ENCODE peak calls at places on chromosomes 6 and 20, in five cellular contexts. One of them, this sample, is unnamed.

GRCh38 chr20:49846206-49846807 is 33.7 kb downstream of the SLC9A8 start:
- DNase-seq in mammary epithelial cell: peak
- DNase-seq in GM23248: peak
- DNase-seq in H9: no peak
- DNase-seq in neural progenitor cell: peak
- DNase-seq in this sample: peak

GRCh38 chr6:41744236-41744787 is 2.9 kb downstream of the PGC start:
- DNase-seq in mammary epithelial cell: no peak
- DNase-seq in GM23248: no peak
- DNase-seq in H9: no peak
- DNase-seq in neural progenitor cell: no peak
- DNase-seq in this sample: no peak

GRCh38 chr6:122151768-122152167 is 247.7 kb upstream of the HSF2 start:
- DNase-seq in mammary epithelial cell: no peak
- DNase-seq in GM23248: no peak
- DNase-seq in H9: no peak
- DNase-seq in neural progenitor cell: no peak
- DNase-seq in this sample: no peak

GRCh38 chr6:73710470-73710869 is 14.5 kb downstream of the CD109 start:
- DNase-seq in mammary epithelial cell: peak
- DNase-seq in GM23248: peak
- DNase-seq in H9: no peak
- DNase-seq in neural progenitor cell: no peak
- DNase-seq in this sample: no peak

GRCh38 chr6:2931970-2932748 is 29.1 kb upstream of the SERPINB9 start:
- DNase-seq in mammary epithelial cell: peak
- DNase-seq in GM23248: peak
- DNase-seq in H9: peak
- DNase-seq in neural progenitor cell: peak
- DNase-seq in this sample: peak

GRCh38 chr20:53810661-53811355 is 217.2 kb upstream of the ZNF217 start:
- DNase-seq in mammary epithelial cell: no peak
- DNase-seq in GM23248: no peak
- DNase-seq in H9: no peak
- DNase-seq in neural progenitor cell: no peak
- DNase-seq in this sample: no peak

GRCh38 chr20:62824476-62825287 is 7.8 kb downstream of the COL9A3 start:
- DNase-seq in mammary epithelial cell: no peak
- DNase-seq in GM23248: peak
- DNase-seq in H9: peak
- DNase-seq in neural progenitor cell: peak
- DNase-seq in this sample: peak

GRCh38 chr6:29631860-29632731 is 887 bp downstream of the GABBR1 start:
- DNase-seq in mammary epithelial cell: peak
- DNase-seq in GM23248: peak
- DNase-seq in H9: peak
- DNase-seq in neural progenitor cell: peak
- DNase-seq in this sample: peak

GRCh38 chr6:113634352-113635163 is 222.6 kb upstream of the MARCKS start:
- DNase-seq in mammary epithelial cell: peak
- DNase-seq in GM23248: peak
- DNase-seq in H9: no peak
- DNase-seq in neural progenitor cell: no peak
- DNase-seq in this sample: no peak

GRCh38 chr20:59724457-59725366 is 120.4 kb downstream of the PHACTR3 start:
- DNase-seq in mammary epithelial cell: no peak
- DNase-seq in GM23248: no peak
- DNase-seq in H9: no peak
- DNase-seq in neural progenitor cell: no peak
- DNase-seq in this sample: no peak

GRCh38 chr6:25193147-25193864 is 85.9 kb upstream of the CARMIL1 start:
- DNase-seq in mammary epithelial cell: peak
- DNase-seq in GM23248: peak
- DNase-seq in H9: no peak
- DNase-seq in neural progenitor cell: no peak
- DNase-seq in this sample: no peak

DNA sequence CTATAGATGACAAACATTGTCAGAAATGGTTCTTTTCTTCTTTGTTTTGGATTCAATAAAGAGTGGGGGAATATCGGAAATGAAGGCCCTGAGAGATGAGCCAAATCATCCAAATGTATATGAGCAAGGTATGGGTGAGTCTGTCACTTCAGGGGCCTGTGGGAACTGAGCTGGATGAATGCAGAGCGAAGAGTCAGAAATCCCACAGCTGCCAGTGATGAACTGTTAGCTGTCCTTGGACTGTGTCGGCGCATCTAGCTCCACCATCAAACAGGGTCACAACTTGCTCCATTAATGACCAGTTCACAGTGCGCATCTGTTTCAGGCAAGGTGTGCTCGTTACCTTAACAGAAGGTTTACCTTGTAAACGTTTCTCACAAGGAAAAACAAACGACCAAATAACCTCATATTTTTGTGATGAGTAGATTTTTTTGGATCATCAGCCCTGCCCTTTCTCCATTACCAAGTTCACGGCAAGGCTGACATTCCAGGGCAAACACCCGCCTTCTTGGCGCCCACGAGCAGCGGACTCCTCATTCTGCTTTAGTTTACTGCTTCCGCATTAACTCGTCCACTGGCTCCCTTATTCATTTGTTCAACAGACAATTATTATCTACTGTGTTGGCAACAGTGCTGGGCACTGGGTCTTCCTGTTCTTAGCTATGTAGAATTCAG is 15.0 kb upstream of the CCN6 start:
- DNase-seq in mammary epithelial cell: no peak
- DNase-seq in GM23248: peak
- DNase-seq in H9: no peak
- DNase-seq in neural progenitor cell: no peak
- DNase-seq in this sample: no peak
- H3K4me2 ChIP-seq in mammary epithelial cell: no peak
- H3K4me2 ChIP-seq in GM23248: peak
- H3K4me2 ChIP-seq in H9: no peak
- H3K4me2 ChIP-seq in neural progenitor cell: no peak
- H3K4me2 ChIP-seq in this sample: no peak

GRCh38 chr6:5061152-5061551 is 24.0 kb upstream of the PPP1R3G start:
- DNase-seq in mammary epithelial cell: no peak
- DNase-seq in GM23248: no peak
- DNase-seq in H9: no peak
- DNase-seq in neural progenitor cell: no peak
- DNase-seq in this sample: no peak
- H3K4me2 ChIP-seq in mammary epithelial cell: no peak
- H3K4me2 ChIP-seq in GM23248: no peak
- H3K4me2 ChIP-seq in H9: no peak
- H3K4me2 ChIP-seq in neural progenitor cell: no peak
- H3K4me2 ChIP-seq in this sample: no peak

DNA sequence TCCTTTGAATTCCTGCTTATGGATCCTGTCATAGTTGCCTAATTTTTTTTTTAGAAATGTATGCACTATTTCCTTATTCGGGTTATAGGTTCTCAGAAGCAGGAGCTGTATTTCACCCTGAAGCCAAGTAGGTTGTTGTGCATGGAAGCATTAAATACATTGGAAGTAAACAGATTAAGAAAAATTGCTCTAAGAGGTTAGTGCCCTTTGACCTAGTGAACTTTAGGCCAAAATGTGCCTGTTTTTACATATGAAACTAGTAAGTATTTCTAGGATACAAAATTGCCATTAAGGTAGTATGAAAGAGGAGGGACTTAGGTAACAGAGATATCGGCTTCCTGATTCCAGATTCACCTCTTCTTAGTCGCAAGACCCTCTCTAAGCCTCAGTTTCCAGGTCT is 377.9 kb downstream of the SYNE1 start:
- DNase-seq in mammary epithelial cell: no peak
- DNase-seq in GM23248: no peak
- DNase-seq in H9: no peak
- DNase-seq in neural progenitor cell: no peak
- DNase-seq in this sample: no peak
- H3K4me2 ChIP-seq in mammary epithelial cell: no peak
- H3K4me2 ChIP-seq in GM23248: no peak
- H3K4me2 ChIP-seq in H9: no peak
- H3K4me2 ChIP-seq in neural progenitor cell: no peak
- H3K4me2 ChIP-seq in this sample: no peak

GRCh38 chr6:151723152-151723551 is 84.3 kb upstream of the ESR1 start:
- DNase-seq in mammary epithelial cell: no peak
- DNase-seq in GM23248: no peak
- DNase-seq in H9: no peak
- DNase-seq in neural progenitor cell: no peak
- DNase-seq in this sample: no peak
- H3K4me2 ChIP-seq in mammary epithelial cell: no peak
- H3K4me2 ChIP-seq in GM23248: no peak
- H3K4me2 ChIP-seq in H9: no peak
- H3K4me2 ChIP-seq in neural progenitor cell: no peak
- H3K4me2 ChIP-seq in this sample: no peak

GRCh38 chr6:98944598-98945011 is 3.1 kb downstream of the FBXL4 start:
- DNase-seq in mammary epithelial cell: peak
- DNase-seq in GM23248: peak
- DNase-seq in H9: no peak
- DNase-seq in neural progenitor cell: no peak
- DNase-seq in this sample: no peak
- H3K4me2 ChIP-seq in mammary epithelial cell: no peak
- H3K4me2 ChIP-seq in GM23248: peak
- H3K4me2 ChIP-seq in H9: no peak
- H3K4me2 ChIP-seq in neural progenitor cell: no peak
- H3K4me2 ChIP-seq in this sample: peak

GRCh38 chr20:17522528-17522927 is 8.7 kb downstream of the BFSP1 start:
- DNase-seq in mammary epithelial cell: no peak
- DNase-seq in GM23248: no peak
- DNase-seq in H9: no peak
- DNase-seq in neural progenitor cell: no peak
- DNase-seq in this sample: no peak

GRCh38 chr20:17524551-17524950 is 6.6 kb downstream of the BFSP1 start:
- DNase-seq in mammary epithelial cell: no peak
- DNase-seq in GM23248: no peak
- DNase-seq in H9: no peak
- DNase-seq in neural progenitor cell: no peak
- DNase-seq in this sample: no peak

GRCh38 chr20:17523326-17523725 is 7.9 kb downstream of the BFSP1 start:
- DNase-seq in mammary epithelial cell: no peak
- DNase-seq in GM23248: no peak
- DNase-seq in H9: no peak
- DNase-seq in neural progenitor cell: no peak
- DNase-seq in this sample: no peak

GRCh38 chr20:17525132-17525531 is 6.0 kb downstream of the BFSP1 start:
- DNase-seq in mammary epithelial cell: no peak
- DNase-seq in GM23248: no peak
- DNase-seq in H9: no peak
- DNase-seq in neural progenitor cell: no peak
- DNase-seq in this sample: no peak

GRCh38 chr20:17525650-17526049 is 5.5 kb downstream of the BFSP1 start:
- DNase-seq in mammary epithelial cell: peak
- DNase-seq in GM23248: no peak
- DNase-seq in H9: peak
- DNase-seq in neural progenitor cell: peak
- DNase-seq in this sample: no peak
- H3K4me2 ChIP-seq in mammary epithelial cell: peak
- H3K4me2 ChIP-seq in GM23248: no peak
- H3K4me2 ChIP-seq in H9: peak
- H3K4me2 ChIP-seq in neural progenitor cell: no peak
- H3K4me2 ChIP-seq in this sample: no peak

GRCh38 chr20:14992961-14993360 is 655.5 kb upstream of the FLRT3 start:
- DNase-seq in mammary epithelial cell: no peak
- DNase-seq in GM23248: peak
- DNase-seq in H9: no peak
- DNase-seq in neural progenitor cell: no peak
- DNase-seq in this sample: no peak
- H3K4me2 ChIP-seq in mammary epithelial cell: no peak
- H3K4me2 ChIP-seq in GM23248: peak
- H3K4me2 ChIP-seq in H9: no peak
- H3K4me2 ChIP-seq in neural progenitor cell: no peak
- H3K4me2 ChIP-seq in this sample: no peak

GRCh38 chr20:38445901-38446425 is 10.8 kb upstream of the SNHG17 start:
- DNase-seq in mammary epithelial cell: no peak
- DNase-seq in GM23248: no peak
- DNase-seq in H9: no peak
- DNase-seq in neural progenitor cell: no peak
- DNase-seq in this sample: no peak

GRCh38 chr20:38447251-38447661 is 12.1 kb upstream of the SNHG17 start:
- DNase-seq in mammary epithelial cell: no peak
- DNase-seq in GM23248: no peak
- DNase-seq in H9: no peak
- DNase-seq in neural progenitor cell: peak
- DNase-seq in this sample: no peak

GRCh38 chr20:38446441-38447209 is 11.5 kb upstream of the SNHG17 start:
- DNase-seq in mammary epithelial cell: peak
- DNase-seq in GM23248: peak
- DNase-seq in H9: peak
- DNase-seq in neural progenitor cell: peak
- DNase-seq in this sample: peak

GRCh38 chr20:38449046-38449445 is 13.9 kb upstream of the SNHG17 start:
- DNase-seq in mammary epithelial cell: no peak
- DNase-seq in GM23248: no peak
- DNase-seq in H9: no peak
- DNase-seq in neural progenitor cell: no peak
- DNase-seq in this sample: no peak

GRCh38 chr20:38447931-38448675 is 13.0 kb upstream of the SNHG17 start:
- DNase-seq in mammary epithelial cell: no peak
- DNase-seq in GM23248: no peak
- DNase-seq in H9: no peak
- DNase-seq in neural progenitor cell: no peak
- DNase-seq in this sample: no peak
- H3K4me2 ChIP-seq in mammary epithelial cell: peak
- H3K4me2 ChIP-seq in GM23248: peak
- H3K4me2 ChIP-seq in H9: no peak
- H3K4me2 ChIP-seq in neural progenitor cell: peak
- H3K4me2 ChIP-seq in this sample: peak

DNA sequence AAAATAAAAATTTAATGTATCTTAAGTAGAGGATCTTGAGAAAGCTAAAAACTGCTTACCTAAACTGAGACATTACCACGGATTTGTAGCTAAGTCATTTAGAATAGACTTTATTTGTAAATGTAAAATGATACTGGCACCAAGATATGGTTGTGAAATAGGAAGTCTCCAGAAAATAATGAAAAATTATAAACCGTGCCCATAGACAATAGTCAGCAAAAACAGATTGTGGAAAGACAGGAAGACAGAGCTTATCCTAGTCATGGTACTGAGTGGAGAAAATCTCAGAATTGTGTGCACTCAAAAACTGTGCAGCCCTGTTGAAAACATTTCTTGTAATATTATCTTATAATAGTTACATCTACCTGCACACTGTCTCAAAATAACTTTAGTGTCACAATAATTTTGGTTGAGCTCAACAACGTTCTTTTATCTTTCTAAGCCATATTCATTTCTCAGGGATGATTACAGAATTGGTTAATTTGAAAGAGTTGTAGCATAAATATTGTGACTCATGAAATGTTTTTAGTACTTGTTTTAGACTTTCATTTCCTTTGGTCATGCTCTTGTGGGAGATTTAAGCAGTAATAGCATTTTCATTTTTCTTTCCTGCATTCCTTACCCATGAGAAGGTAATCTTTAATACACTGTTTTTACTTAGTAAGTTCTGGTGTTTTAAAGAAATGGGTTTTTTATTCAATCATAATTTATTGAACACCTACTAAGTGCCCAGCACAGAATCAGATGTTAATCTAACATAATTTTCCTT is 174.5 kb downstream of the SOX4 start:
- DNase-seq in mammary epithelial cell: peak
- DNase-seq in GM23248: peak
- DNase-seq in H9: no peak
- DNase-seq in neural progenitor cell: no peak
- DNase-seq in this sample: no peak
- H3K4me2 ChIP-seq in mammary epithelial cell: peak
- H3K4me2 ChIP-seq in GM23248: peak
- H3K4me2 ChIP-seq in H9: no peak
- H3K4me2 ChIP-seq in neural progenitor cell: no peak
- H3K4me2 ChIP-seq in this sample: no peak

This sample was measured in DND-41.